ENCODE peak calls at places on chromosomes 4 and X, in ten cellular contexts. I is foreskin fibroblast; J is activated CD4-positive, alpha-beta T cell treated with anti-CD3 and anti-CD28 coated beads, Interleukin-2, amount 50 U/mL, for 1 hour; S is CD8-positive, alpha-beta T cell; F is H7; C is HS-5; A is NCI-H1417; Y is T follicular helper cell; N is ovary; Q is CD8-positive, alpha-beta memory T cell. O is an unnamed sample.

GRCh38 chrX:40371376-40371775 is 209.4 kb upstream of the ATP6AP2 start:
- DNase-seq in Y (no peak), Q (no peak), F (no peak), A (no peak), N (no peak), J (no peak), I (no peak), S (no peak), C (no peak), O (no peak)

GRCh38 chr4:184457530-184458249 is 16.7 kb downstream of the IRF2 start:
- DNase-seq in I (peak), C (no peak), J (no peak), A (peak), Y (no peak), F (no peak), Q (no peak), N (no peak), S (no peak), O (no peak)

GRCh38 chrX:15838017-15838416 is 16.6 kb downstream of the AP1S2 start:
- DNase-seq in J (peak), F (no peak), S (peak), A (no peak), N (no peak), C (no peak), Y (no peak), I (no peak), Q (no peak), O (peak)

GRCh38 chr4:173489514-173489913 is 40.5 kb downstream of the HAND2 start:
- DNase-seq in A (no peak), C (peak), J (no peak), N (no peak), S (no peak), Q (no peak), Y (no peak), I (peak), F (no peak), O (no peak)

GRCh38 chr4:70533791-70534190 is 15.4 kb downstream of the AMTN start:
- DNase-seq in S (no peak), Q (no peak), J (no peak), N (no peak), I (no peak), A (no peak), F (no peak), Y (no peak), C (no peak), O (no peak)

GRCh38 chrX:17839269-17839668 is 21.8 kb downstream of the RAI2 start:
- DNase-seq in Q (no peak), A (no peak), F (no peak), I (no peak), J (no peak), Y (no peak), C (no peak), N (no peak), S (no peak), O (no peak)

GRCh38 chr4:2248044-2248780 is 6.3 kb upstream of the HAUS3 start:
- DNase-seq in Y (no peak), J (no peak), F (peak), I (no peak), Q (no peak), A (no peak), S (no peak), N (no peak), C (no peak), O (no peak)

GRCh38 chr4:68864438-68865177 is 48.8 kb downstream of the UGT2B10 start:
- DNase-seq in N (no peak), I (no peak), C (no peak), F (no peak), J (no peak), Y (no peak), Q (no peak), S (no peak), A (no peak), O (no peak)

GRCh38 chr4:102263024-102263787 is 82.1 kb downstream of the SLC39A8 start:
- DNase-seq in S (no peak), F (peak), I (peak), N (no peak), Q (no peak), J (no peak), A (peak), C (no peak), Y (no peak), O (peak)

GRCh38 chr4:6565691-6566431 is 9.1 kb upstream of the MAN2B2 start:
- DNase-seq in I (no peak), S (no peak), F (no peak), Q (no peak), N (no peak), Y (no peak), J (no peak), A (no peak), C (no peak), O (no peak)

GRCh38 chr4:30718889-30719252 is 1.3 kb upstream of the PCDH7 start:
- DNase-seq in C (no peak), I (no peak), N (no peak), A (no peak), Q (no peak), Y (no peak), F (peak), S (no peak), J (no peak), O (peak)

GRCh38 chr4:152936446-152937279 is 540 bp downstream of the FHDC1 start:
- DNase-seq in J (no peak), Y (no peak), S (no peak), Q (no peak), F (peak), I (no peak), A (peak), C (no peak), N (no peak), O (peak)